ENCODE peak calls at places on chromosomes 3 and 15, in six cellular contexts. J is foreskin keratinocyte, E is M059J, L is RCC 7860, H is amygdala, N is astrocyte of the spinal cord. I is an unnamed sample.
A peak's percentile ranks its signal among the peaks of the same experiment; 100 is the strongest.

GRCh38 chr3:192917508-192918274 is at the start of gene MB21D2:
- DNase-seq in E (peak; percentile 87), H (peak; percentile 43), N (peak; percentile 90), L (peak; percentile 64), J (peak; percentile 69), I (peak; percentile 86)

GRCh38 chr3:95815828-95816227 is 998.6 kb upstream of the EPHA6 start:
- DNase-seq in J (no peak), E (peak; percentile 14), N (no peak), H (no peak), L (peak; percentile 25), I (no peak)

GRCh38 chr3:159245871-159246270 is 444.0 kb downstream of the MFSD1 start:
- DNase-seq in H (no peak), N (no peak), J (no peak), L (no peak), E (no peak), I (no peak)

GRCh38 chr3:5212625-5213573 is 25.4 kb downstream of the EDEM1 start:
- DNase-seq in J (no peak), E (no peak), N (no peak), H (no peak), L (no peak), I (no peak)

GRCh38 chr15:75042730-75043508 is 19.5 kb downstream of the PPCDC start:
- DNase-seq in E (peak; percentile 86), H (no peak), L (peak; percentile 97), J (no peak), N (peak; percentile 29), I (peak; percentile 84)

GRCh38 chr15:65790692-65791334 is 1.3 kb downstream of the DENND4A start:
- DNase-seq in L (no peak), J (no peak), E (peak; percentile 25), N (no peak), H (no peak), I (peak; percentile 24)

GRCh38 chr3:49745986-49746385 is 22.2 kb upstream of the GMPPB start:
- DNase-seq in N (peak; percentile 83), H (no peak), L (no peak), J (peak; percentile 49), E (peak; percentile 92), I (no peak)

GRCh38 chr3:9809615-9810356 is at the start of gene TTLL3:
- DNase-seq in J (no peak), E (peak; percentile 63), H (peak; percentile 41), N (peak; percentile 50), L (peak; percentile 35), I (peak; percentile 77)

GRCh38 chr3:49617390-49618013 is 56.6 kb upstream of the APEH start:
- DNase-seq in N (no peak), H (no peak), E (no peak), L (no peak), J (no peak), I (no peak)

GRCh38 chr3:197183582-197183981 is 114.8 kb downstream of the DLG1 start:
- DNase-seq in E (no peak), L (no peak), J (no peak), H (no peak), N (no peak), I (no peak)

GRCh38 chr15:56076651-56077050 is 83.2 kb upstream of the NEDD4 start:
- DNase-seq in J (no peak), N (no peak), H (no peak), L (no peak), E (no peak), I (no peak)

GRCh38 chr3:27630892-27631291 is 91.2 kb downstream of the EOMES start:
- DNase-seq in H (no peak), N (peak; percentile 40), J (no peak), L (peak; percentile 21), E (peak; percentile 66), I (peak; percentile 27)

GRCh38 chr3:135329479-135329878 is 534.4 kb downstream of the EPHB1 start:
- DNase-seq in L (no peak), H (no peak), E (peak; percentile 3), J (no peak), N (no peak), I (no peak)

GRCh38 chr3:121562148-121562547 is 5.6 kb upstream of the ARGFX start:
- DNase-seq in L (no peak), N (no peak), H (no peak), E (no peak), J (no peak), I (no peak)

GRCh38 chr15:70383856-70384255 is 286.1 kb upstream of the TLE3 start:
- DNase-seq in N (no peak), L (no peak), H (no peak), J (no peak), E (no peak), I (no peak)

GRCh38 chr15:84387086-84387485 is 151.5 kb downstream of the GOLGA6L4 start:
- DNase-seq in N (no peak), L (no peak), H (no peak), J (no peak), E (no peak), I (no peak)

GRCh38 chr3:50297384-50297775 is 1.8 kb downstream of the HYAL3 start:
- DNase-seq in E (no peak), J (no peak), L (no peak), H (no peak), N (no peak), I (no peak)

GRCh38 chr3:138365253-138365555 is 16.8 kb downstream of the MRAS start:
- DNase-seq in H (no peak), N (no peak), J (no peak), L (no peak), E (no peak), I (no peak)

GRCh38 chr15:62649793-62650420 is 392.6 kb upstream of the TPM1 start:
- DNase-seq in J (no peak), H (no peak), N (peak; percentile 58), E (peak; percentile 29), L (peak; percentile 80), I (peak; percentile 55)

GRCh38 chr3:120348065-120348980 is 831 bp downstream of the LRRC58 start:
- DNase-seq in E (peak; percentile 26), J (peak; percentile 37), H (no peak), N (peak; percentile 3), L (peak; percentile 13), I (peak; percentile 32)

GRCh38 chr3:141275511-141275910 is 43.9 kb downstream of the PXYLP1 start:
- DNase-seq in L (no peak), N (no peak), J (no peak), H (no peak), E (peak; percentile 82), I (no peak)

GRCh38 chr3:52028572-52028971 is 27.8 kb downstream of the DUSP7 start:
- DNase-seq in N (no peak), H (peak; percentile 42), E (no peak), J (no peak), L (no peak), I (no peak)

GRCh38 chr3:18099611-18100010 is 325.5 kb downstream of the SATB1 start:
- DNase-seq in L (peak; percentile 60), J (no peak), E (peak; percentile 55), N (peak; percentile 18), H (no peak), I (no peak)

GRCh38 chr15:48680841-48681240 is 35.3 kb upstream of the FBN1 start:
- DNase-seq in N (peak; percentile 86), L (peak; percentile 53), J (peak; percentile 91), H (no peak), E (peak; percentile 89), I (no peak)

GRCh38 chr3:94049267-94049666 is 13.4 kb downstream of the DHFR2 start:
- DNase-seq in J (no peak), E (no peak), H (no peak), L (no peak), N (no peak), I (no peak)

GRCh38 chr3:136949146-136949545 is 8.6 kb upstream of the IL20RB start:
- DNase-seq in H (no peak), E (no peak), L (no peak), J (no peak), N (no peak), I (no peak)

GRCh38 chr3:193483988-193484539 is 70.6 kb downstream of the ATP13A4 start:
- DNase-seq in L (no peak), J (no peak), H (no peak), E (no peak), N (no peak), I (no peak)

GRCh38 chr3:42118762-42119361 is 27.7 kb downstream of the TRAK1 start:
- DNase-seq in J (no peak), N (peak; percentile 50), L (peak; percentile 16), E (peak; percentile 54), H (no peak), I (peak; percentile 76)

GRCh38 chr3:123156276-123156995 is 45.3 kb upstream of the SEC22A start:
- DNase-seq in H (no peak), N (no peak), E (no peak), L (no peak), J (no peak), I (no peak)

GRCh38 chr3:174206607-174207192 is 652.4 kb upstream of the NAALADL2 start:
- DNase-seq in E (peak; percentile 37), J (no peak), L (no peak), N (no peak), H (no peak), I (no peak)

GRCh38 chr3:134656211-134656800 is 5.5 kb upstream of the KY start:
- DNase-seq in H (no peak), L (no peak), E (no peak), J (no peak), N (no peak), I (no peak)

GRCh38 chr3:103048371-103048722 is 613.5 kb downstream of the ZPLD1 start:
- DNase-seq in E (peak; percentile 66), L (no peak), J (no peak), N (peak; percentile 90), H (no peak), I (no peak)

GRCh38 chr15:60471314-60471713 is 7.6 kb downstream of the ICE2 start:
- DNase-seq in L (no peak), H (no peak), E (no peak), N (no peak), J (no peak), I (no peak)

I was measured in GM20000.